ENCODE peak calls at places on chromosome 5, in six cellular contexts. One of them, this sample, is unnamed.

GRCh38 chr5:5658226-5658625 is 235.7 kb downstream of the ICE1 start:
- DNase-seq in caudate nucleus: no peak
- DNase-seq in AG20443: peak
- DNase-seq in effector memory CD8-positive, alpha-beta T cell: no peak
- DNase-seq in MV-4-11: no peak
- DNase-seq in adipocyte: peak
- DNase-seq in this sample: no peak

GRCh38 chr5:157506981-157507780 is 47.2 kb downstream of the NIPAL4 start:
- DNase-seq in effector memory CD8-positive, alpha-beta T cell: no peak
- DNase-seq in caudate nucleus: no peak
- DNase-seq in MV-4-11: no peak
- DNase-seq in adipocyte: peak
- DNase-seq in AG20443: no peak
- DNase-seq in this sample: no peak

GRCh38 chr5:56455417-56455816 is 222.3 kb upstream of the ANKRD55 start:
- DNase-seq in MV-4-11: no peak
- DNase-seq in effector memory CD8-positive, alpha-beta T cell: no peak
- DNase-seq in AG20443: no peak
- DNase-seq in caudate nucleus: no peak
- DNase-seq in adipocyte: no peak
- DNase-seq in this sample: no peak

GRCh38 chr5:167440846-167441245 is 850.6 kb upstream of the WWC1 start:
- DNase-seq in adipocyte: no peak
- DNase-seq in MV-4-11: no peak
- DNase-seq in caudate nucleus: no peak
- DNase-seq in AG20443: no peak
- DNase-seq in effector memory CD8-positive, alpha-beta T cell: no peak
- DNase-seq in this sample: no peak

GRCh38 chr5:133410335-133410828 is 202.0 kb downstream of the FSTL4 start:
- DNase-seq in caudate nucleus: no peak
- DNase-seq in adipocyte: no peak
- DNase-seq in effector memory CD8-positive, alpha-beta T cell: no peak
- DNase-seq in AG20443: no peak
- DNase-seq in MV-4-11: no peak
- DNase-seq in this sample: no peak

GRCh38 chr5:15502208-15502607 is 2.2 kb downstream of the FBXL7 start:
- DNase-seq in effector memory CD8-positive, alpha-beta T cell: no peak
- DNase-seq in MV-4-11: no peak
- DNase-seq in caudate nucleus: no peak
- DNase-seq in AG20443: peak
- DNase-seq in adipocyte: peak
- DNase-seq in this sample: no peak

GRCh38 chr5:176860381-176860780 is 38.8 kb downstream of the HK3 start:
- DNase-seq in caudate nucleus: no peak
- DNase-seq in MV-4-11: no peak
- DNase-seq in AG20443: no peak
- DNase-seq in effector memory CD8-positive, alpha-beta T cell: no peak
- DNase-seq in adipocyte: no peak
- DNase-seq in this sample: no peak

GRCh38 chr5:32541241-32541640 is 44.1 kb upstream of the SUB1 start:
- DNase-seq in AG20443: peak
- DNase-seq in MV-4-11: no peak
- DNase-seq in effector memory CD8-positive, alpha-beta T cell: no peak
- DNase-seq in adipocyte: peak
- DNase-seq in caudate nucleus: no peak
- DNase-seq in this sample: no peak

GRCh38 chr5:109706065-109706464 is 16.3 kb downstream of the MAN2A1 start:
- DNase-seq in caudate nucleus: no peak
- DNase-seq in MV-4-11: no peak
- DNase-seq in AG20443: no peak
- DNase-seq in effector memory CD8-positive, alpha-beta T cell: no peak
- DNase-seq in adipocyte: no peak
- DNase-seq in this sample: no peak

GRCh38 chr5:7537573-7537972 is 141.6 kb downstream of the ADCY2 start:
- DNase-seq in AG20443: no peak
- DNase-seq in MV-4-11: no peak
- DNase-seq in adipocyte: no peak
- DNase-seq in caudate nucleus: no peak
- DNase-seq in effector memory CD8-positive, alpha-beta T cell: no peak
- DNase-seq in this sample: no peak